ENCODE peak calls at places on chromosomes 3 and 15, in six cellular contexts. J is dorsolateral prefrontal cortex, Q is adrenal gland, T is WTC11, P is tibial artery, O is fibroblast of lung. W is an unnamed sample.
A peak's percentile ranks its signal among the peaks of the same experiment; 100 is the strongest.

GRCh38 chr3:87359807-87360206 is 83.4 kb upstream of the POU1F1 start:
- DNase-seq in J (no peak), Q (no peak), T (no peak), P (no peak), O (no peak), W (no peak)

GRCh38 chr3:31285808-31286486 is 246.8 kb upstream of the STT3B start:
- DNase-seq in J (no peak), Q (no peak), T (no peak), P (no peak), O (no peak), W (no peak)

GRCh38 chr3:101017048-101017447 is 23.8 kb upstream of the ABI3BP start:
- DNase-seq in J (no peak), Q (no peak), T (no peak), P (no peak), O (peak; percentile 21), W (no peak)

GRCh38 chr3:127820221-127820870 is 2.0 kb downstream of the MGLL start:
- DNase-seq in J (no peak), Q (no peak), T (no peak), P (peak; percentile 38), O (peak; percentile 68), W (peak; percentile 57)

GRCh38 chr3:129618901-129619671 is 12.6 kb upstream of the PLXND1 start:
- DNase-seq in J (no peak), Q (peak; percentile 22), T (no peak), P (no peak), O (no peak), W (no peak)

GRCh38 chr3:107884719-107885460 is 205.9 kb downstream of the CD47 start:
- DNase-seq in J (no peak), Q (no peak), T (no peak), P (no peak), O (peak; percentile 66), W (peak; percentile 13)

GRCh38 chr3:44232407-44232806 is 9.3 kb upstream of the TOPAZ1 start:
- DNase-seq in J (no peak), Q (no peak), T (no peak), P (no peak), O (no peak), W (no peak)

GRCh38 chr3:169162107-169162506 is 501.4 kb downstream of the MECOM start:
- DNase-seq in J (no peak), Q (no peak), T (no peak), P (no peak), O (no peak), W (no peak)

GRCh38 chr15:76282451-76282850 is 28.8 kb downstream of the ETFA start:
- DNase-seq in J (no peak), Q (no peak), T (no peak), P (no peak), O (no peak), W (no peak)

GRCh38 chr15:76286231-76286879 is 24.9 kb downstream of the ETFA start:
- DNase-seq in J (no peak), Q (no peak), T (no peak), P (no peak), O (peak; percentile 20), W (no peak)

GRCh38 chr15:76289582-76289981 is 21.7 kb downstream of the ETFA start:
- DNase-seq in J (no peak), Q (no peak), T (no peak), P (no peak), O (no peak), W (no peak)

GRCh38 chr15:76285241-76285825 is 25.9 kb downstream of the ETFA start:
- DNase-seq in J (no peak), Q (no peak), T (no peak), P (no peak), O (peak; percentile 24), W (peak; percentile 44)
- TF ChIP-seq CTCF in J (no peak), Q (peak; percentile 5), T (no peak), P (no peak), O (peak; percentile 56), W (peak; percentile 43)

GRCh38 chr3:148880681-148881080 is 15.6 kb downstream of the CPA3 start:
- DNase-seq in J (no peak), Q (no peak), T (peak; percentile 19), P (no peak), O (no peak), W (peak; percentile 21)
- TF ChIP-seq CTCF in J (no peak), Q (no peak), T (peak; percentile 34), P (no peak), O (no peak), W (no peak)

GRCh38 chr15:73867426-73867825 is 5.9 kb upstream of the TBC1D21 start:
- DNase-seq in J (no peak), Q (no peak), T (no peak), P (no peak), O (no peak), W (no peak)

GRCh38 chr15:73866481-73866880 is 6.9 kb upstream of the TBC1D21 start:
- DNase-seq in J (no peak), Q (no peak), T (no peak), P (no peak), O (no peak), W (no peak)

GRCh38 chr15:73865904-73866303 is 7.5 kb upstream of the TBC1D21 start:
- DNase-seq in J (no peak), Q (no peak), T (no peak), P (no peak), O (no peak), W (no peak)

GRCh38 chr15:73867956-73868355 is 5.4 kb upstream of the TBC1D21 start:
- DNase-seq in J (no peak), Q (no peak), T (no peak), P (no peak), O (no peak), W (no peak)

GRCh38 chr15:73866881-73867410 is 6.4 kb upstream of the TBC1D21 start:
- DNase-seq in J (no peak), Q (no peak), T (peak; percentile 67), P (no peak), O (no peak), W (no peak)
- TF ChIP-seq CTCF in J (no peak), Q (no peak), T (no peak), P (no peak), O (no peak), W (no peak)

GRCh38 chr15:25543156-25543555 is 104.3 kb upstream of the UBE3A start:
- DNase-seq in J (peak; percentile 68), Q (peak; percentile 77), T (no peak), P (peak; percentile 75), O (peak; percentile 25), W (no peak)
- TF ChIP-seq CTCF in J (no peak), Q (no peak), T (no peak), P (no peak), O (no peak), W (no peak)

GRCh38 chr3:144586382-144586781 is 614.8 kb downstream of the DIPK2A start:
- DNase-seq in J (no peak), Q (no peak), T (no peak), P (no peak), O (peak; percentile 78), W (no peak)

GRCh38 chr3:144590854-144591253 is 619.2 kb downstream of the DIPK2A start:
- DNase-seq in J (no peak), Q (no peak), T (no peak), P (no peak), O (peak; percentile 92), W (peak; percentile 36)

GRCh38 chr3:144585953-144586352 is 614.3 kb downstream of the DIPK2A start:
- DNase-seq in J (no peak), Q (no peak), T (no peak), P (no peak), O (no peak), W (no peak)

GRCh38 chr3:144585408-144585807 is 613.8 kb downstream of the DIPK2A start:
- DNase-seq in J (no peak), Q (no peak), T (peak; percentile 14), P (no peak), O (no peak), W (no peak)
- TF ChIP-seq CTCF in J (no peak), Q (no peak), T (no peak), P (no peak), O (no peak), W (no peak)

DNA sequence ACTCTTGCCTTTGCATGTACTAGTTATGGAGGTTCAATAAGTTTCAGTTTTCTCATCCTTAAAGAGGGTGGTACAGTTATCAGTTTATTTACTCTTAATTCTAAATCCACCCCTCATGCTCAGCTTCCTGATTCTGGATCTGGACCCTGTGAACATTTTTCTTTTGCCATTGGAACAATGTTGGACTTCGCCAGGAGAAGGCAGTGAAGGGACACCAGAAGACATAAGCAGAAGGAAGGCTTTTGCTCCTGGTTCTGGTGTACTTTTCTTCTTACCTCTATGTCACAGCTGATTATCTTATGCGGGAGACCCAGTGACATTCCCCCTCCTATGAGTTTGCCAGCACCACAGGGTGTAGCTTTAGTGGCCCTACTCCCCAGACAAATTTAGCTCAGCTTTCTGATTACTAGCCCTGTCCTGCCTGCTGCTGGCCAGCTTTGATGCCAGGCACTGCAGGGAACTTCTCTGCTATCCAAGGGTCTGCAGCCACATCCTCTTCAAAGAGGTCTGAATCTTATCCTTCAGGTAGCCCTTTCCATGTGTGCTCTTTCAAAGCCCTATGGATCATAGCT is 466.3 kb upstream of the EPHA3 start:
- DNase-seq in J (no peak), Q (no peak), T (no peak), P (no peak), O (no peak), W (no peak)
- TF ChIP-seq CTCF in J (no peak), Q (no peak), T (no peak), P (no peak), O (no peak), W (no peak)

GRCh38 chr15:33234019-33234418 is 39.5 kb upstream of the FMN1 start:
- DNase-seq in J (no peak), Q (peak; percentile 21), T (no peak), P (no peak), O (peak; percentile 63), W (peak; percentile 73)
- TF ChIP-seq CTCF in J (peak; percentile 63), Q (peak; percentile 25), T (peak; percentile 39), P (peak; percentile 24), O (peak; percentile 65), W (peak; percentile 63)